ENCODE peak calls at places on chromosomes 2 and 18, in seven cellular contexts. One of them, this sample, is unnamed.

GRCh38 chr2:137797630-137798029 is 166.6 kb upstream of the HNMT start:
- DNase-seq in uterus: no peak
- DNase-seq in HFF-Myc: no peak
- DNase-seq in cardiac muscle cell: no peak
- DNase-seq in GM12865: no peak
- DNase-seq in brain microvascular endothelial cell: no peak
- DNase-seq in cardiac fibroblast: no peak
- DNase-seq in this sample: no peak

GRCh38 chr2:204638795-204639194 is 93.5 kb downstream of the PARD3B start:
- DNase-seq in cardiac fibroblast: no peak
- DNase-seq in brain microvascular endothelial cell: no peak
- DNase-seq in GM12865: no peak
- DNase-seq in HFF-Myc: no peak
- DNase-seq in uterus: no peak
- DNase-seq in cardiac muscle cell: no peak
- DNase-seq in this sample: no peak

GRCh38 chr18:74489631-74490030 is 6.5 kb upstream of the CNDP2 start:
- DNase-seq in uterus: no peak
- DNase-seq in cardiac muscle cell: no peak
- DNase-seq in GM12865: no peak
- DNase-seq in cardiac fibroblast: peak; percentile 41
- DNase-seq in HFF-Myc: peak; percentile 37
- DNase-seq in brain microvascular endothelial cell: peak; percentile 19
- DNase-seq in this sample: peak; percentile 53

GRCh38 chr18:67367540-67367939 is 149.0 kb downstream of the DSEL start:
- DNase-seq in brain microvascular endothelial cell: no peak
- DNase-seq in cardiac muscle cell: no peak
- DNase-seq in GM12865: no peak
- DNase-seq in HFF-Myc: no peak
- DNase-seq in cardiac fibroblast: no peak
- DNase-seq in uterus: no peak
- DNase-seq in this sample: no peak

GRCh38 chr2:240355001-240355891 is 80.2 kb upstream of the GPC1 start:
- DNase-seq in cardiac muscle cell: no peak
- DNase-seq in uterus: no peak
- DNase-seq in cardiac fibroblast: peak; percentile 68
- DNase-seq in GM12865: no peak
- DNase-seq in brain microvascular endothelial cell: no peak
- DNase-seq in HFF-Myc: no peak
- DNase-seq in this sample: no peak

GRCh38 chr18:65737346-65737745 is 13.5 kb upstream of the CDH7 start:
- DNase-seq in GM12865: no peak
- DNase-seq in brain microvascular endothelial cell: no peak
- DNase-seq in cardiac muscle cell: no peak
- DNase-seq in HFF-Myc: no peak
- DNase-seq in uterus: no peak
- DNase-seq in cardiac fibroblast: no peak
- DNase-seq in this sample: no peak

GRCh38 chr2:21966139-21966538 is 842.4 kb downstream of the TDRD15 start:
- DNase-seq in cardiac fibroblast: no peak
- DNase-seq in cardiac muscle cell: no peak
- DNase-seq in brain microvascular endothelial cell: no peak
- DNase-seq in uterus: no peak
- DNase-seq in HFF-Myc: no peak
- DNase-seq in GM12865: no peak
- DNase-seq in this sample: peak; percentile 1

GRCh38 chr2:216388046-216388884 is 16.0 kb upstream of the MARCHF4 start:
- DNase-seq in HFF-Myc: no peak
- DNase-seq in brain microvascular endothelial cell: no peak
- DNase-seq in GM12865: peak; percentile 37
- DNase-seq in uterus: no peak
- DNase-seq in cardiac muscle cell: no peak
- DNase-seq in cardiac fibroblast: no peak
- DNase-seq in this sample: no peak

GRCh38 chr2:176653856-176654443 is 384.7 kb downstream of the MTX2 start:
- DNase-seq in cardiac muscle cell: peak; percentile 80
- DNase-seq in HFF-Myc: peak; percentile 35
- DNase-seq in GM12865: peak; percentile 78
- DNase-seq in cardiac fibroblast: peak; percentile 69
- DNase-seq in uterus: peak; percentile 75
- DNase-seq in brain microvascular endothelial cell: peak; percentile 72
- DNase-seq in this sample: peak; percentile 27

GRCh38 chr2:10490806-10491291 is 42.7 kb upstream of the ODC1 start:
- DNase-seq in cardiac muscle cell: no peak
- DNase-seq in uterus: no peak
- DNase-seq in GM12865: no peak
- DNase-seq in cardiac fibroblast: no peak
- DNase-seq in HFF-Myc: no peak
- DNase-seq in brain microvascular endothelial cell: no peak
- DNase-seq in this sample: no peak

GRCh38 chr18:5422626-5423025 is 121.2 kb downstream of the EPB41L3 start:
- DNase-seq in GM12865: no peak
- DNase-seq in cardiac muscle cell: no peak
- DNase-seq in brain microvascular endothelial cell: no peak
- DNase-seq in cardiac fibroblast: no peak
- DNase-seq in HFF-Myc: no peak
- DNase-seq in uterus: no peak
- DNase-seq in this sample: no peak
- H3K4me3 ChIP-seq in GM12865: no peak overlapping the region
- H3K4me3 ChIP-seq in cardiac muscle cell: no peak overlapping the region
- H3K4me3 ChIP-seq in brain microvascular endothelial cell: no peak overlapping the region
- H3K4me3 ChIP-seq in cardiac fibroblast: no peak overlapping the region
- H3K4me3 ChIP-seq in HFF-Myc: no peak overlapping the region
- H3K4me3 ChIP-seq in uterus: no peak overlapping the region
- H3K4me3 ChIP-seq in this sample: no peak overlapping the region

DNA sequence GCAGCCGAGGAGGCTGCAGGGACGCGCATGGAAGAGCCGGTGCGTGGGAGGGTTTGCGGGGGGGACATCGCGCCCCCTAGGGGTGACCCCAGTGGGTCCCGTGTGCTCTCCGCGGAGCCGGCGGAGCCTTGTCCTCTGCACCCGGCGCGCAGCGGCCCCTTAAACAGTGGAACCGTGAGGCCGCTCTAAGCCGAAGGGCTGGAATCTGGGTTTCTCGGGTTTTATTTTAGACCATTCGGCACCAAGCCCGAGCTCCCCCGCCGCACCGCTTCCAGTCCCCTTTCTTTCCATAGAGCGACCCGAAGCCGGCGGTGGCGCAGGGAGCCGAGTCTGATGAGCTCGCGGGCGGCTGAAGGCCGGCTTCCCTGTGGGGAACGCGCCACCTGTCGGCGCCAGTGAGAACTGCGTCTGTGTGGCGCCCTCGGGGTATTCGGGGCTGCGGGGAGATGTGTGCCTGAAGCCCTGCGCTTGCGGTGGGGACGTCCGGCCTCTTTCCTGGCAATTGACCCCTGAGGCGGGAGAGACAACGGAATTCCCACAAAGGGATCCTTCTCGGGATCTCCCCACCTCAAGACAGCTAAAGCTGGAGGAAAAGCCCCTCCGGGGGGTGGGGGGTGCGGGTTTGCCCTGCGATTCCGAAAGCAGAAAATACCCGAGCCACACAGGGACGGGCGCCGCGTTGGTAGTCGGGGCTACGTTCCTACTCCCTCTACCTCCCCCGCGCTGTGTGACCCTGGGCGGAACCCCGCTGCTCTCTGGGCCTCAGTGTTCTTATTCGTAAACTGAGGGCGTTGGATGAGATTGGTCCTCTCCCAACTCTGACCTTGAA is 8.2 kb upstream of the EN1 start:
- DNase-seq in uterus: peak; percentile 72
- DNase-seq in HFF-Myc: peak; percentile 38
- DNase-seq in GM12865: peak; percentile 75
- DNase-seq in brain microvascular endothelial cell: peak; percentile 53
- DNase-seq in cardiac muscle cell: peak; percentile 93
- DNase-seq in cardiac fibroblast: peak; percentile 81
- DNase-seq in this sample: no peak
- H3K4me3 ChIP-seq in uterus: no peak overlapping the region
- H3K4me3 ChIP-seq in HFF-Myc: no peak overlapping the region
- H3K4me3 ChIP-seq in GM12865: no peak overlapping the region
- H3K4me3 ChIP-seq in brain microvascular endothelial cell: peak overlapping the region; percentile 15
- H3K4me3 ChIP-seq in cardiac muscle cell: peak overlapping the region; percentile 23
- H3K4me3 ChIP-seq in cardiac fibroblast: peak overlapping the region; percentile 10
- H3K4me3 ChIP-seq in this sample: peak overlapping the region; percentile 48

GRCh38 chr2:112033600-112033999 is 21.5 kb upstream of the TMEM87B start:
- DNase-seq in brain microvascular endothelial cell: peak; percentile 27
- DNase-seq in uterus: no peak
- DNase-seq in GM12865: no peak
- DNase-seq in cardiac muscle cell: no peak
- DNase-seq in cardiac fibroblast: peak; percentile 77
- DNase-seq in HFF-Myc: no peak
- DNase-seq in this sample: no peak

GRCh38 chr2:112034924-112035323 is 20.1 kb upstream of the TMEM87B start:
- DNase-seq in cardiac fibroblast: no peak
- DNase-seq in HFF-Myc: no peak
- DNase-seq in uterus: no peak
- DNase-seq in cardiac muscle cell: no peak
- DNase-seq in brain microvascular endothelial cell: no peak
- DNase-seq in GM12865: no peak
- DNase-seq in this sample: no peak

GRCh38 chr2:112032615-112033457 is 22.2 kb upstream of the TMEM87B start:
- DNase-seq in uterus: no peak
- DNase-seq in cardiac muscle cell: no peak
- DNase-seq in HFF-Myc: peak; percentile 56
- DNase-seq in cardiac fibroblast: peak; percentile 78
- DNase-seq in GM12865: no peak
- DNase-seq in brain microvascular endothelial cell: peak; percentile 73
- DNase-seq in this sample: peak; percentile 41

GRCh38 chr2:112031473-112031872 is 23.6 kb upstream of the TMEM87B start:
- DNase-seq in GM12865: no peak
- DNase-seq in HFF-Myc: no peak
- DNase-seq in brain microvascular endothelial cell: no peak
- DNase-seq in cardiac muscle cell: no peak
- DNase-seq in cardiac fibroblast: peak; percentile 41
- DNase-seq in uterus: peak; percentile 35
- DNase-seq in this sample: no peak

GRCh38 chr2:112031916-112032582 is 23.0 kb upstream of the TMEM87B start:
- DNase-seq in GM12865: peak; percentile 18
- DNase-seq in brain microvascular endothelial cell: no peak
- DNase-seq in cardiac fibroblast: peak; percentile 36
- DNase-seq in HFF-Myc: no peak
- DNase-seq in uterus: no peak
- DNase-seq in cardiac muscle cell: peak; percentile 6
- DNase-seq in this sample: no peak
- H3K4me3 ChIP-seq in GM12865: no peak overlapping the region
- H3K4me3 ChIP-seq in brain microvascular endothelial cell: no peak overlapping the region
- H3K4me3 ChIP-seq in cardiac fibroblast: no peak overlapping the region
- H3K4me3 ChIP-seq in HFF-Myc: no peak overlapping the region
- H3K4me3 ChIP-seq in uterus: no peak overlapping the region
- H3K4me3 ChIP-seq in cardiac muscle cell: no peak overlapping the region
- H3K4me3 ChIP-seq in this sample: no peak overlapping the region

DNA sequence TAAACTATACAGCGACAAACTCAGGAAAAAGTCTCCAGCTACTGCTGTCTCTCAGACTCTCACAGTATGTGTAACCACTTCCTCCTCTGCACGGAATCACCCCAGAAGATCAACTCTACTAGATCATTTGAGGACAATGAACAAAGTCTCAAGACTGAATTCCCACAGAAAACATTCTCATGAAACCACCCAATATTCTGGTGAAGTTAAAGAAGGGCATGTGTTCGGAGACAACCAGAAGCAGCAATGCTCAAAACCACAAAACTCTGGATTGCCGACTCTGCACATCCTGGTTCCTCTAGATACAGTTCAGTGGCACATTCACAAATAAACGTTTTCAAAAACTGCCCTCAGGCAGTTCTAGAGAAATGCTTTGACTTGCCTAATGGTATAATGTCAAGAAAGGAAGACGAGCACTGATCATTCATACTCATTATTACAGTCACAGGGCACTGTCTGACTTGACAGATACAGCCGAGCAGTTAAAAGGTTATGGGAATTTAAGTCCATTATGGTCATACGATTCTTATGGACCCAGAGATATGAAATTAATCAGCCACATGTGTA is 91.9 kb upstream of the STK17B start:
- DNase-seq in GM12865: peak; percentile 82
- DNase-seq in cardiac muscle cell: no peak
- DNase-seq in cardiac fibroblast: peak; percentile 47
- DNase-seq in HFF-Myc: no peak
- DNase-seq in uterus: no peak
- DNase-seq in brain microvascular endothelial cell: peak; percentile 85
- DNase-seq in this sample: no peak
- H3K4me3 ChIP-seq in GM12865: no peak overlapping the region
- H3K4me3 ChIP-seq in cardiac muscle cell: no peak overlapping the region
- H3K4me3 ChIP-seq in cardiac fibroblast: no peak overlapping the region
- H3K4me3 ChIP-seq in HFF-Myc: no peak overlapping the region
- H3K4me3 ChIP-seq in uterus: no peak overlapping the region
- H3K4me3 ChIP-seq in brain microvascular endothelial cell: no peak overlapping the region
- H3K4me3 ChIP-seq in this sample: no peak overlapping the region

GRCh38 chr2:45253151-45253550 is 243.9 kb upstream of the SIX2 start:
- DNase-seq in uterus: no peak
- DNase-seq in cardiac muscle cell: no peak
- DNase-seq in GM12865: no peak
- DNase-seq in HFF-Myc: no peak
- DNase-seq in cardiac fibroblast: no peak
- DNase-seq in brain microvascular endothelial cell: no peak
- DNase-seq in this sample: no peak
- H3K4me3 ChIP-seq in uterus: no peak overlapping the region
- H3K4me3 ChIP-seq in cardiac muscle cell: no peak overlapping the region
- H3K4me3 ChIP-seq in GM12865: no peak overlapping the region
- H3K4me3 ChIP-seq in HFF-Myc: no peak overlapping the region
- H3K4me3 ChIP-seq in cardiac fibroblast: no peak overlapping the region
- H3K4me3 ChIP-seq in brain microvascular endothelial cell: no peak overlapping the region
- H3K4me3 ChIP-seq in this sample: no peak overlapping the region

DNA sequence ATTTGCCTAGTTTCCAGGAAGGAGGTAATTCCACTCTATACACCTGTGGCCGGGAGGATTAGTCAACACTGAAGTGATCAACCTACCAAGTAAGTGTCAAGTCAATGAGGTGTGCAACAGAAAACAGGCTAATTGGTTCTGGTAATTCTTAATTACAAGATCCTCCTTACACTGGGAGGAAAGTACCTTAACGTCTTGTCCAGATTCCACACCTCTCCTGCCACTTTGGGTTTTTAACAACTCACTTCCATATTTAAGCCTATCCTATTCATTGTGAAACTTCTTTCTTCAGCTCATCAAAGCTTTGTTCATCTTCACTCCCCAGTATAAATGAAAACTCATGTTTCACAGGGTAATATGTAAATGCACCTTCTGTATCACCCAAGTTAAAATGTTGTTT is 22.0 kb upstream of the MAP4K4 start:
- DNase-seq in HFF-Myc: no peak
- DNase-seq in brain microvascular endothelial cell: no peak
- DNase-seq in cardiac muscle cell: no peak
- DNase-seq in uterus: no peak
- DNase-seq in cardiac fibroblast: no peak
- DNase-seq in GM12865: peak; percentile 72
- DNase-seq in this sample: no peak
- H3K4me3 ChIP-seq in HFF-Myc: no peak overlapping the region
- H3K4me3 ChIP-seq in brain microvascular endothelial cell: no peak overlapping the region
- H3K4me3 ChIP-seq in cardiac muscle cell: no peak overlapping the region
- H3K4me3 ChIP-seq in uterus: no peak overlapping the region
- H3K4me3 ChIP-seq in cardiac fibroblast: no peak overlapping the region
- H3K4me3 ChIP-seq in GM12865: no peak overlapping the region
- H3K4me3 ChIP-seq in this sample: no peak overlapping the region

GRCh38 chr2:196266351-196266750 is 95.0 kb upstream of the STK17B start:
- DNase-seq in HFF-Myc: no peak
- DNase-seq in GM12865: no peak
- DNase-seq in uterus: no peak
- DNase-seq in cardiac muscle cell: no peak
- DNase-seq in cardiac fibroblast: no peak
- DNase-seq in brain microvascular endothelial cell: no peak
- DNase-seq in this sample: no peak
- H3K4me3 ChIP-seq in HFF-Myc: no peak overlapping the region
- H3K4me3 ChIP-seq in GM12865: no peak overlapping the region
- H3K4me3 ChIP-seq in uterus: no peak overlapping the region
- H3K4me3 ChIP-seq in cardiac muscle cell: no peak overlapping the region
- H3K4me3 ChIP-seq in cardiac fibroblast: no peak overlapping the region
- H3K4me3 ChIP-seq in brain microvascular endothelial cell: no peak overlapping the region
- H3K4me3 ChIP-seq in this sample: no peak overlapping the region

GRCh38 chr2:68769586-68770270 is 35.1 kb downstream of the ARHGAP25 start:
- DNase-seq in HFF-Myc: no peak
- DNase-seq in brain microvascular endothelial cell: no peak
- DNase-seq in cardiac fibroblast: no peak
- DNase-seq in cardiac muscle cell: no peak
- DNase-seq in uterus: no peak
- DNase-seq in GM12865: no peak
- DNase-seq in this sample: no peak
- H3K4me3 ChIP-seq in HFF-Myc: no peak overlapping the region
- H3K4me3 ChIP-seq in brain microvascular endothelial cell: no peak overlapping the region
- H3K4me3 ChIP-seq in cardiac fibroblast: no peak overlapping the region
- H3K4me3 ChIP-seq in cardiac muscle cell: no peak overlapping the region
- H3K4me3 ChIP-seq in uterus: no peak overlapping the region
- H3K4me3 ChIP-seq in GM12865: no peak overlapping the region
- H3K4me3 ChIP-seq in this sample: no peak overlapping the region

This sample was measured in skeletal muscle cell.